ENCODE peak calls at places on chromosomes 3 and 15, in six cellular contexts. O is Jurkat, Clone E6-1; G is omental fat pad; I is Ammon's horn; C is stimulated activated CD8-positive, alpha-beta memory T cell treated with anti-CD3 and anti-CD28 coated beads, Interleukin-2, amount 100 ng/mL, for 48 hours; M is astrocyte of the spinal cord. J is an unnamed sample.

GRCh38 chr3:50515565-50516047 is 12.2 kb upstream of the CACNA2D2 start:
- DNase-seq in O (no peak), G (no peak), I (no peak), C (no peak), M (peak; percentile 3), J (peak; percentile 28)

GRCh38 chr15:81133782-81134461 is at the start of gene CFAP161:
- DNase-seq in O (no peak), G (peak; percentile 55), I (peak; percentile 91), C (peak; percentile 43), M (peak; percentile 49), J (peak; percentile 77)

GRCh38 chr3:157135671-157136396 is 24.1 kb downstream of the CCNL1 start:
- DNase-seq in O (no peak), G (no peak), I (peak; percentile 66), C (no peak), M (peak; percentile 83), J (no peak)

GRCh38 chr15:98817745-98818144 is 169.4 kb downstream of the IGF1R start:
- DNase-seq in O (no peak), G (no peak), I (no peak), C (no peak), M (no peak), J (no peak)

GRCh38 chr15:39543651-39544050 is 37.2 kb upstream of the THBS1 start:
- DNase-seq in O (no peak), G (no peak), I (no peak), C (no peak), M (no peak), J (no peak)

GRCh38 chr3:153003860-153004259 is 158.2 kb upstream of the RAP2B start:
- DNase-seq in O (no peak), G (no peak), I (no peak), C (no peak), M (no peak), J (no peak)

GRCh38 chr15:58980351-58980939 is 7.0 kb upstream of the RNF111 start:
- DNase-seq in O (peak; percentile 65), G (no peak), I (peak; percentile 41), C (no peak), M (peak; percentile 59), J (peak; percentile 59)

GRCh38 chr3:73024836-73025235 is 28.2 kb downstream of the PPP4R2 start:
- DNase-seq in O (no peak), G (no peak), I (no peak), C (no peak), M (no peak), J (no peak)

GRCh38 chr3:159928071-159928491 is 60.6 kb upstream of the IL12A start:
- DNase-seq in O (no peak), G (no peak), I (no peak), C (no peak), M (peak; percentile 34), J (no peak)

GRCh38 chr3:155426524-155427230 is 133.2 kb upstream of the STRIT1 start:
- DNase-seq in O (no peak), G (no peak), I (no peak), C (no peak), M (no peak), J (no peak)